ENCODE peak calls at places on chromosome 6, in four cellular contexts. T is lower lobe of right lung; G is stimulated activated naive CD8-positive, alpha-beta T cell treated with anti-CD3 and anti-CD28 coated beads, Interleukin-15, amount 100 ng/mL, for 72 hours; W is upper lobe of left lung. N is an unnamed sample.

GRCh38 chr6:10954590-10955010 is 67.7 kb downstream of the SYCP2L start:
- DNase-seq in T (peak), G (peak), W (peak), N (peak)

GRCh38 chr6:24154121-24154520 is 28.1 kb downstream of the NRSN1 start:
- DNase-seq in T (no peak), G (no peak), W (no peak), N (no peak)

GRCh38 chr6:912871-913663 is 220.1 kb upstream of the EXOC2 start:
- DNase-seq in T (no peak), G (no peak), W (no peak), N (peak)

GRCh38 chr6:64249129-64249528 is 613.5 kb downstream of the PHF3 start:
- DNase-seq in T (no peak), G (no peak), W (no peak), N (no peak)

GRCh38 chr6:110270166-110270565 is 88.0 kb downstream of the METTL24 start:
- DNase-seq in T (no peak), G (no peak), W (no peak), N (peak)

GRCh38 chr6:87832025-87832825 is 130.2 kb upstream of the AKIRIN2 start:
- DNase-seq in T (no peak), G (peak), W (no peak), N (no peak)

GRCh38 chr6:76578746-76579145 is 506.3 kb upstream of the IMPG1 start:
- DNase-seq in T (no peak), G (no peak), W (no peak), N (no peak)

GRCh38 chr6:72579865-72580264 is 42.0 kb upstream of the KCNQ5 start:
- DNase-seq in T (no peak), G (no peak), W (no peak), N (no peak)

GRCh38 chr6:160979063-160979708 is 12.4 kb upstream of the MAP3K4 start:
- DNase-seq in T (no peak), G (no peak), W (no peak), N (no peak)

GRCh38 chr6:10426781-10427279 is 12.0 kb upstream of the TFAP2A start:
- DNase-seq in T (no peak), G (no peak), W (no peak), N (no peak)

GRCh38 chr6:444653-445275 is 53.2 kb downstream of the IRF4 start:
- DNase-seq in T (no peak), G (peak), W (peak), N (no peak)

GRCh38 chr6:87908978-87909802 is 138.5 kb upstream of the SPACA1 start:
- DNase-seq in T (no peak), G (no peak), W (no peak), N (no peak)

GRCh38 chr6:116419069-116419468 is 42.1 kb upstream of the CALHM6 start:
- DNase-seq in T (no peak), G (no peak), W (no peak), N (no peak)

GRCh38 chr6:156662025-156662445 is 115.1 kb upstream of the ARID1B start:
- DNase-seq in T (no peak), G (peak), W (peak), N (no peak)

GRCh38 chr6:104396077-104396476 is 463.6 kb downstream of the HACE1 start:
- DNase-seq in T (no peak), G (no peak), W (no peak), N (no peak)

GRCh38 chr6:90216081-90216977 is 80.3 kb downstream of the BACH2 start:
- DNase-seq in T (peak), G (peak), W (no peak), N (no peak)

GRCh38 chr6:2839982-2840793 is 1.5 kb downstream of the SERPINB1 start:
- DNase-seq in T (no peak), G (no peak), W (no peak), N (no peak)

GRCh38 chr6:122621638-122622037 is 11.4 kb downstream of the PKIB start:
- DNase-seq in T (no peak), G (no peak), W (no peak), N (no peak)

GRCh38 chr6:161961046-161961445 is 687.2 kb upstream of the AGPAT4 start:
- DNase-seq in T (no peak), G (no peak), W (no peak), N (no peak)

N was measured in glutamatergic neuron.